ENCODE peak calls at places on chromosomes 11 and 22, in seven cellular contexts. S, O, N, Y, I, V and X are unnamed samples.

GRCh38 chr11:3747704-3748103 is 49.6 kb downstream of the NUP98 start:
- DNase-seq in S (peak; percentile 83), O (no peak), N (no peak), Y (no peak), I (no peak), V (no peak), X (no peak)

GRCh38 chr11:67282155-67282875 is 6.8 kb upstream of the ANKRD13D start:
- DNase-seq in S (no peak), O (peak; percentile 65), N (no peak), Y (peak; percentile 20), I (no peak), V (no peak), X (peak; percentile 57)

GRCh38 chr11:96199563-96200025 is 143.4 kb downstream of the MAML2 start:
- DNase-seq in S (peak; percentile 88), O (no peak), N (peak; percentile 57), Y (no peak), I (no peak), V (no peak), X (no peak)

GRCh38 chr11:76783901-76784813 is 1.0 kb downstream of the TSKU start:
- DNase-seq in S (peak; percentile 71), O (peak; percentile 81), N (no peak), Y (peak; percentile 58), I (peak; percentile 69), V (peak; percentile 52), X (peak; percentile 80)

GRCh38 chr11:5226732-5227327 is at the start of gene HBB:
- DNase-seq in S (no peak), O (no peak), N (no peak), Y (no peak), I (peak; percentile 81), V (no peak), X (no peak)

GRCh38 chr11:38582151-38582550 is 1984.1 kb upstream of the RAG2 start:
- DNase-seq in S (no peak), O (no peak), N (no peak), Y (no peak), I (no peak), V (no peak), X (no peak)

GRCh38 chr11:11708256-11708655 is 86.5 kb upstream of the GALNT18 start:
- DNase-seq in S (no peak), O (no peak), N (no peak), Y (no peak), I (no peak), V (no peak), X (no peak)

GRCh38 chr11:16924462-16924825 is 89.8 kb downstream of the PLEKHA7 start:
- DNase-seq in S (no peak), O (no peak), N (no peak), Y (no peak), I (no peak), V (no peak), X (no peak)

GRCh38 chr11:93700830-93701229 is 39.3 kb downstream of the CEP295 start:
- DNase-seq in S (peak; percentile 52), O (no peak), N (no peak), Y (no peak), I (no peak), V (no peak), X (no peak)

GRCh38 chr22:28181332-28181731 is 262.3 kb upstream of the PITPNB start:
- DNase-seq in S (peak; percentile 49), O (no peak), N (no peak), Y (no peak), I (no peak), V (no peak), X (no peak)

GRCh38 chr22:45612451-45612901 is 59.2 kb upstream of the ATXN10 start:
- DNase-seq in S (peak; percentile 72), O (peak; percentile 84), N (peak; percentile 21), Y (peak; percentile 45), I (no peak), V (no peak), X (peak; percentile 65)

GRCh38 chr22:45608763-45609180 is 62.9 kb upstream of the ATXN10 start:
- DNase-seq in S (peak; percentile 25), O (no peak), N (no peak), Y (no peak), I (peak; percentile 30), V (no peak), X (no peak)

GRCh38 chr11:94866231-94866827 is 98.2 kb downstream of the AMOTL1 start:
- DNase-seq in S (peak; percentile 34), O (no peak), N (no peak), Y (no peak), I (no peak), V (no peak), X (no peak)

GRCh38 chr11:43786016-43786415 is 94.6 kb upstream of the ALKBH3 start:
- DNase-seq in S (no peak), O (no peak), N (no peak), Y (no peak), I (no peak), V (no peak), X (no peak)

GRCh38 chr22:19610518-19611253 is 86.5 kb upstream of the CLDN5 start:
- DNase-seq in S (no peak), O (no peak), N (no peak), Y (no peak), I (no peak), V (no peak), X (no peak)

GRCh38 chr11:111691731-111692130 is 74.5 kb downstream of the PPP2R1B start:
- DNase-seq in S (no peak), O (no peak), N (no peak), Y (no peak), I (no peak), V (no peak), X (no peak)

GRCh38 chr22:29512031-29512430 is 32.0 kb downstream of the NEFH start:
- DNase-seq in S (no peak), O (no peak), N (no peak), Y (no peak), I (no peak), V (no peak), X (no peak)

GRCh38 chr11:46170797-46171196 is 49.5 kb upstream of the PHF21A start:
- DNase-seq in S (no peak), O (no peak), N (no peak), Y (no peak), I (no peak), V (no peak), X (no peak)

GRCh38 chr11:1564535-1565172 is 7.4 kb downstream of the DUSP8 start:
- DNase-seq in S (peak; percentile 79), O (peak; percentile 92), N (no peak), Y (peak; percentile 82), I (no peak), V (peak; percentile 92), X (peak; percentile 72)

GRCh38 chr22:24005201-24005600 is at the start of gene GSTT4:
- DNase-seq in S (peak; percentile 61), O (peak; percentile 71), N (no peak), Y (peak; percentile 82), I (no peak), V (peak; percentile 10), X (no peak)